ENCODE peak calls at places on chromosomes 5 and 9, in five cellular contexts. B is upper lobe of left lung, Q is lower lobe of right lung, J is right lobe of liver, E is psoas muscle. S is an unnamed sample. For H3K36me3, the result is how much of the 10 kb centered on the place peaks cover.

GRCh38 chr9:16591092-16591491 is 279.4 kb downstream of the BNC2 start:
- ATAC-seq in Q (no peak), B (no peak), E (peak), J (no peak), S (no peak)

GRCh38 chr9:133470427-133470924 is 8.4 kb downstream of the SLC2A6 start:
- ATAC-seq in E (no peak), Q (peak), J (peak), B (no peak), S (no peak)

GRCh38 chr5:136021016-136021405 is 7.8 kb upstream of the TGFBI start:
- ATAC-seq in J (no peak), Q (no peak), B (no peak), E (no peak), S (no peak)

GRCh38 chr5:127320032-127320945 is 29.7 kb downstream of the MEGF10 start:
- ATAC-seq in J (no peak), Q (no peak), B (no peak), E (no peak), S (no peak)

GRCh38 chr5:121199238-121199999 is 652.3 kb upstream of the FTMT start:
- ATAC-seq in J (no peak), E (no peak), B (no peak), Q (no peak), S (no peak)

GRCh38 chr9:14180077-14180941 is 133.6 kb downstream of the NFIB start:
- ATAC-seq in J (peak), B (no peak), E (peak), Q (no peak), S (no peak)

GRCh38 chr9:107316795-107317661 is 33.9 kb downstream of the RAD23B start:
- ATAC-seq in J (peak), E (no peak), B (no peak), Q (no peak), S (no peak)

GRCh38 chr9:77877976-77878375 is 153.6 kb downstream of the GNAQ start:
- ATAC-seq in J (no peak), B (no peak), E (no peak), Q (no peak), S (no peak)

GRCh38 chr9:10806873-10807272 is 194.1 kb upstream of the PTPRD start:
- ATAC-seq in Q (no peak), E (no peak), J (no peak), B (no peak), S (no peak)

GRCh38 chr9:81552571-81552970 is 136.8 kb downstream of the TLE1 start:
- ATAC-seq in B (no peak), Q (no peak), J (peak), E (no peak), S (no peak)

GRCh38 chr5:35608881-35609779 is 8.5 kb upstream of the SPEF2 start:
- ATAC-seq in Q (no peak), B (no peak), J (no peak), E (no peak), S (no peak)

GRCh38 chr5:54703091-54703490 is 185.5 kb downstream of the SNX18 start:
- ATAC-seq in B (peak), J (peak), E (peak), Q (peak), S (peak)

GRCh38 chr5:149961186-149961685 is 678 bp downstream of the SLC26A2 start:
- ATAC-seq in E (no peak), B (peak), J (no peak), Q (peak), S (no peak)

GRCh38 chr9:129069128-129069824 is 11.6 kb upstream of the DOLPP1 start:
- ATAC-seq in J (peak), Q (peak), E (peak), B (peak), S (peak)

GRCh38 chr5:138611295-138612220 is 36.4 kb upstream of the HSPA9 start:
- ATAC-seq in E (no peak), B (no peak), J (peak), Q (no peak), S (no peak)

GRCh38 chr9:114271556-114272510 is 51.1 kb upstream of the ORM1 start:
- ATAC-seq in Q (peak), E (peak), J (peak), B (peak), S (no peak)

GRCh38 chr9:105681724-105682123 is 12.6 kb upstream of the TMEM38B start:
- ATAC-seq in Q (no peak), E (peak), J (no peak), B (no peak), S (no peak)

GRCh38 chr9:22169243-22169642 is 160.1 kb upstream of the CDKN2B start:
- ATAC-seq in J (no peak), E (no peak), Q (peak), B (no peak), S (no peak)

GRCh38 chr5:78568212-78568611 is 80.4 kb downstream of the LHFPL2 start:
- ATAC-seq in J (peak), B (no peak), Q (no peak), E (no peak), S (no peak)

GRCh38 chr5:128965638-128966302 is 482 bp downstream of the SLC27A6 start:
- ATAC-seq in E (no peak), Q (peak), B (no peak), J (no peak), S (peak)

GRCh38 chr9:112861638-112862555 is 28.8 kb downstream of the SLC46A2 start:
- ATAC-seq in B (peak), E (no peak), J (peak), Q (peak), S (peak)

GRCh38 chr5:172550096-172550765 is 90.8 kb upstream of the NEURL1B start:
- ATAC-seq in J (peak), B (no peak), Q (no peak), E (no peak), S (no peak)

GRCh38 chr9:99823392-99824377 is 2.0 kb downstream of the NR4A3 start:
- ATAC-seq in J (no peak), E (no peak), B (no peak), Q (no peak), S (no peak)

GRCh38 chr5:61044545-61044944 is 99.5 kb downstream of the NDUFAF2 start:
- ATAC-seq in E (no peak), J (no peak), Q (no peak), B (no peak), S (no peak)

GRCh38 chr5:96337048-96337781 is 95.8 kb downstream of the PCSK1 start:
- ATAC-seq in J (no peak), B (no peak), Q (peak), E (no peak), S (no peak)

GRCh38 chr9:89794918-89795317 is 190.1 kb downstream of the GADD45G start:
- ATAC-seq in J (peak), Q (no peak), E (no peak), B (no peak), S (no peak)

GRCh38 chr5:37112383-37112991 is 136.7 kb downstream of the CPLANE1 start:
- ATAC-seq in B (no peak), J (no peak), Q (peak), E (no peak), S (no peak)
- H3K4me3 ChIP-seq in B (no peak), J (no peak), Q (no peak), E (no peak), S (no peak)

DNA sequence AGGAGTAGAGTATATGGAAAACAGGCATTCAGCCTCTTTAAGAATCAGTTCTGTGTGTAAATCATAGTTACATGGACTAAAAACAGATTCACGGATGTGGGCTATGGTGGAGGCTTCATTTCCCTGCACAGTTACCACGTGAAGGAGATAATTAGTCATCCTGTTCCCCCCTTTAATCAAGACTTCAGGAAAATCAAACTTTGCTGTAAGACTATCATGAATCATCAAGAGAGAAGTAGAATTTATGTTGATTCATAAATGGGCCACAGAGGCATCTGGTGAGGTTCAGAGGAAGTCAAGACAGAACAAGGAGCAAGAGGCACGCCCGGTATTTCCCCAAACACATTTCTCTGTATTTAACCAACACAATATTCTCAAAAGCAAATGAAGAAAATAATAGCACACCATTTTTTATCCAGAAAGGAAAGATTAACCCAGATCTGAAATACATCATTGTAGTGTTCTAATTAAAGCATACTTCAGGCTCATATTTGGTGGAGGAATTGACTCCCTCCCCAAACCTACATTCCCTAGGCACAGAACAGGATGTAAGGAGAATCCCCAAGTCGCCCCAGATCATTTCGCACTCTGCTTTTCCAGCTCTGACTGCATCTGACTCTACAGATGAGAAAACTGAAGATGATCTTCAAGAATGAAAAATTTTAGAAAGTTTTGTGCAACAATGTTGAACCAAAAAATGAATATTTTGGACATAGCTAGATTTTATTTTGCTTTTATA is 175.8 kb upstream of the GAS1 start:
- ATAC-seq in B (no peak), E (no peak), J (no peak), Q (no peak), S (peak)
- H3K27ac ChIP-seq in B (no peak), E (no peak), J (no peak), Q (no peak), S (peak)

GRCh38 chr9:33927694-33928093 is 110.7 kb downstream of the UBE2R2 start:
- ATAC-seq in J (no peak), Q (no peak), B (no peak), E (no peak), S (no peak)
- H3K36me3 ChIP-seq in J (under half), Q (half or more), B (under half), E (half or more), S (half or more)

DNA sequence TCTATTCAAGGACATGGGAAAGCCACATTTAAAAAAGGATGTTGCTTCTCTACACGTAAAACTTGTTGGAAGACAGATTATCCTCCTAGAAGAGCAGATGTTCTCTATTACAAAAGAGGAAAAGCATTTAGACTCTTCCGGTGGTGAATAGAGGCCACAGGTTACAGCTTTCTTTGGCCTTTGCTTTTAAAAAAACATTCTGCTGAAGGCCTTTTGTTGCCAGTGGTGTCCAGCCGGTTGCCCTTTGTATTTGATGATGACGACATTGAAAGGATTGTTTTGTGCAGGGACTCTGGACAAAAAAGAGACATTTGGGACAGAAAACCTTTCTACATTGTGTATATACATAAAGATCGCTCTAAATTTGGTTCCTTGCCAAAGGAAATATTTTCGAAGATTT is 180.3 kb downstream of the C9orf152 start:
- ATAC-seq in Q (peak), J (peak), E (no peak), B (no peak), S (peak)
- H3K4me3 ChIP-seq in Q (no peak), J (no peak), E (no peak), B (no peak), S (no peak)

S was measured in gastroesophageal sphincter.